ENCODE peak calls at places on chromosomes 12 and 14, in four cellular contexts. One of them, this sample, is unnamed.

GRCh38 chr14:105076805-105077648 is 11.8 kb upstream of the GPR132 start:
- DNase-seq in left ventricle myocardium inferior: no peak
- DNase-seq in WERI-Rb-1: no peak
- DNase-seq in astrocyte of the spinal cord: no peak
- DNase-seq in this sample: no peak

GRCh38 chr12:49821375-49822287 is 6.6 kb downstream of the NCKAP5L start:
- DNase-seq in left ventricle myocardium inferior: no peak
- DNase-seq in WERI-Rb-1: no peak
- DNase-seq in astrocyte of the spinal cord: no peak
- DNase-seq in this sample: no peak

GRCh38 chr14:85444685-85445084 is 85.3 kb upstream of the FLRT2 start:
- DNase-seq in astrocyte of the spinal cord: peak; percentile 70
- DNase-seq in left ventricle myocardium inferior: no peak
- DNase-seq in WERI-Rb-1: no peak
- DNase-seq in this sample: peak; percentile 4

GRCh38 chr12:14924541-14924940 is 13.8 kb downstream of the ERP27 start:
- DNase-seq in astrocyte of the spinal cord: no peak
- DNase-seq in WERI-Rb-1: no peak
- DNase-seq in left ventricle myocardium inferior: no peak
- DNase-seq in this sample: no peak

GRCh38 chr12:120882055-120882555 is 22.1 kb downstream of the SPPL3 start:
- DNase-seq in WERI-Rb-1: no peak
- DNase-seq in astrocyte of the spinal cord: no peak
- DNase-seq in left ventricle myocardium inferior: no peak
- DNase-seq in this sample: no peak

GRCh38 chr14:51185754-51186153 is 54.3 kb upstream of the TMX1 start:
- DNase-seq in left ventricle myocardium inferior: no peak
- DNase-seq in WERI-Rb-1: no peak
- DNase-seq in astrocyte of the spinal cord: no peak
- DNase-seq in this sample: no peak

GRCh38 chr14:37709419-37710195 is 114.2 kb downstream of the TTC6 start:
- DNase-seq in left ventricle myocardium inferior: no peak
- DNase-seq in WERI-Rb-1: no peak
- DNase-seq in astrocyte of the spinal cord: peak; percentile 39
- DNase-seq in this sample: no peak

GRCh38 chr12:65333649-65334048 is 55.2 kb downstream of the MSRB3 start:
- DNase-seq in WERI-Rb-1: no peak
- DNase-seq in left ventricle myocardium inferior: no peak
- DNase-seq in astrocyte of the spinal cord: no peak
- DNase-seq in this sample: no peak

GRCh38 chr14:77337880-77338279 is 17.0 kb downstream of the GSTZ1 start:
- DNase-seq in left ventricle myocardium inferior: no peak
- DNase-seq in astrocyte of the spinal cord: no peak
- DNase-seq in WERI-Rb-1: no peak
- DNase-seq in this sample: no peak

GRCh38 chr12:31728289-31728916 is 418 bp downstream of the AMN1 start:
- DNase-seq in WERI-Rb-1: no peak
- DNase-seq in astrocyte of the spinal cord: no peak
- DNase-seq in left ventricle myocardium inferior: no peak
- DNase-seq in this sample: no peak

GRCh38 chr12:130119241-130119861 is 42.9 kb upstream of the FZD10 start:
- DNase-seq in WERI-Rb-1: no peak
- DNase-seq in astrocyte of the spinal cord: no peak
- DNase-seq in left ventricle myocardium inferior: no peak
- DNase-seq in this sample: no peak

GRCh38 chr12:1830981-1831930 is 10.9 kb downstream of the LRTM2 start:
- DNase-seq in astrocyte of the spinal cord: peak; percentile 54
- DNase-seq in left ventricle myocardium inferior: peak; percentile 33
- DNase-seq in WERI-Rb-1: no peak
- DNase-seq in this sample: peak; percentile 90

GRCh38 chr12:124194521-124195225 is 100.2 kb upstream of the RFLNA start:
- DNase-seq in astrocyte of the spinal cord: no peak
- DNase-seq in WERI-Rb-1: peak; percentile 64
- DNase-seq in left ventricle myocardium inferior: no peak
- DNase-seq in this sample: no peak

GRCh38 chr12:104522985-104523719 is 66.4 kb downstream of the CHST11 start:
- DNase-seq in WERI-Rb-1: no peak
- DNase-seq in left ventricle myocardium inferior: no peak
- DNase-seq in astrocyte of the spinal cord: no peak
- DNase-seq in this sample: no peak

GRCh38 chr12:76558684-76559276 is 791 bp downstream of the OSBPL8 start:
- DNase-seq in left ventricle myocardium inferior: peak; percentile 52
- DNase-seq in WERI-Rb-1: peak; percentile 34
- DNase-seq in astrocyte of the spinal cord: peak; percentile 50
- DNase-seq in this sample: peak; percentile 59

DNA sequence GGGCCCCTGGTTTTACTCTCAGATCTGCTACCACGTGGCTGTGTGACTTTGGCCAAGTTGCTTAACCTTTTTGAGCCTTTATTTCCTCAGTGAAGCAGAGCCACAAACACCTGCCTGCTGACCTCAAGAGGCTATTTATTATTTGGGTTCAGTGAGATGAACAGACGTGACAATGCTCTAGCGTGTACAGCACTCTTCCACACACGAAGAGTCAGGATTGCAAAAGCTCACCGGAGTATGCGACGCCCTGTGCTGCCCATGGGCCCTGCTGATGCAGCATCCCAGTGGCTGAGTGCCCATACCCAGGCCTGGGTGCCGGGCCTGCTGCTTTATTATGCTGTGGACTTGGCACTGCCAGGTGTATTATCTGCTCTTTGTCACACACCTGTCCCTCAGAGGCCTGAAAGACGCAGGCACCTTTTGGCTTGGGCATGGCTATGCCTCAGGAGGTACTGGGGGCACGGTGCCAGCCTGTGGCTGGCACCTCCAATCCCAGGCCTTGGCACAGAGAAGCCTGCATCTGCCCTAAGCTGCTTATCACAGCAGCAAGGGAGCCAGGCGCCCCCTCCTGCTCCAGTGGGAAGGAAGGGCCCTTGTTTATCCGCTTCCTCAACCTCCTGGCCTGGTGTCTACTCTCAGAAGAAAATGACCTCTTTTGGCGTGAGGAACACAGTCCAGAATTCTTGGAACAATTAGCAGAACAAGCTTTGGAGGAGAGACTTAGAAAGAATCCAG is 22.3 kb upstream of the TC2N start:
- DNase-seq in WERI-Rb-1: peak; percentile 21
- DNase-seq in astrocyte of the spinal cord: no peak
- DNase-seq in left ventricle myocardium inferior: no peak
- DNase-seq in this sample: no peak
- TF ChIP-seq CTCF in WERI-Rb-1: peak; percentile 16
- TF ChIP-seq CTCF in astrocyte of the spinal cord: no peak
- TF ChIP-seq CTCF in left ventricle myocardium inferior: no peak
- TF ChIP-seq CTCF in this sample: no peak

GRCh38 chr14:54025661-54026060 is 69.0 kb upstream of the BMP4 start:
- DNase-seq in WERI-Rb-1: peak; percentile 15
- DNase-seq in left ventricle myocardium inferior: no peak
- DNase-seq in astrocyte of the spinal cord: peak; percentile 31
- DNase-seq in this sample: no peak
- TF ChIP-seq CTCF in WERI-Rb-1: peak; percentile 7
- TF ChIP-seq CTCF in left ventricle myocardium inferior: peak; percentile 53
- TF ChIP-seq CTCF in astrocyte of the spinal cord: peak; percentile 43
- TF ChIP-seq CTCF in this sample: no peak

GRCh38 chr14:94374749-94375148 is 13.7 kb downstream of the SERPINA1 start:
- DNase-seq in WERI-Rb-1: no peak
- DNase-seq in astrocyte of the spinal cord: no peak
- DNase-seq in left ventricle myocardium inferior: no peak
- DNase-seq in this sample: no peak

GRCh38 chr14:94368956-94369355 is 19.4 kb downstream of the SERPINA1 start:
- DNase-seq in WERI-Rb-1: no peak
- DNase-seq in left ventricle myocardium inferior: no peak
- DNase-seq in astrocyte of the spinal cord: no peak
- DNase-seq in this sample: no peak

GRCh38 chr14:94370524-94370910 is 17.9 kb downstream of the SERPINA1 start:
- DNase-seq in WERI-Rb-1: no peak
- DNase-seq in astrocyte of the spinal cord: no peak
- DNase-seq in left ventricle myocardium inferior: no peak
- DNase-seq in this sample: no peak

GRCh38 chr14:94373708-94374107 is 14.7 kb downstream of the SERPINA1 start:
- DNase-seq in WERI-Rb-1: no peak
- DNase-seq in left ventricle myocardium inferior: no peak
- DNase-seq in astrocyte of the spinal cord: peak; percentile 96
- DNase-seq in this sample: no peak

GRCh38 chr14:94372021-94372605 is 16.3 kb downstream of the SERPINA1 start:
- DNase-seq in astrocyte of the spinal cord: no peak
- DNase-seq in left ventricle myocardium inferior: no peak
- DNase-seq in WERI-Rb-1: no peak
- DNase-seq in this sample: no peak
- TF ChIP-seq CTCF in astrocyte of the spinal cord: peak; percentile 2
- TF ChIP-seq CTCF in left ventricle myocardium inferior: no peak
- TF ChIP-seq CTCF in WERI-Rb-1: peak; percentile 44
- TF ChIP-seq CTCF in this sample: no peak

GRCh38 chr12:17950898-17951297 is 139.1 kb downstream of the RERGL start:
- DNase-seq in WERI-Rb-1: no peak
- DNase-seq in astrocyte of the spinal cord: no peak
- DNase-seq in left ventricle myocardium inferior: no peak
- DNase-seq in this sample: no peak

GRCh38 chr12:17949558-17950141 is 140.3 kb downstream of the RERGL start:
- DNase-seq in WERI-Rb-1: no peak
- DNase-seq in astrocyte of the spinal cord: no peak
- DNase-seq in left ventricle myocardium inferior: no peak
- DNase-seq in this sample: no peak

GRCh38 chr12:17954788-17955187 is 135.2 kb downstream of the RERGL start:
- DNase-seq in left ventricle myocardium inferior: no peak
- DNase-seq in astrocyte of the spinal cord: no peak
- DNase-seq in WERI-Rb-1: peak; percentile 16
- DNase-seq in this sample: no peak
- TF ChIP-seq CTCF in left ventricle myocardium inferior: no peak
- TF ChIP-seq CTCF in astrocyte of the spinal cord: no peak
- TF ChIP-seq CTCF in WERI-Rb-1: no peak
- TF ChIP-seq CTCF in this sample: no peak

GRCh38 chr12:102736328-102736727 is 180.7 kb downstream of the PAH start:
- DNase-seq in WERI-Rb-1: no peak
- DNase-seq in astrocyte of the spinal cord: no peak
- DNase-seq in left ventricle myocardium inferior: no peak
- DNase-seq in this sample: no peak

GRCh38 chr12:102735104-102735503 is 181.9 kb downstream of the PAH start:
- DNase-seq in left ventricle myocardium inferior: no peak
- DNase-seq in astrocyte of the spinal cord: no peak
- DNase-seq in WERI-Rb-1: no peak
- DNase-seq in this sample: no peak

GRCh38 chr12:102741196-102741595 is 175.8 kb downstream of the PAH start:
- DNase-seq in left ventricle myocardium inferior: no peak
- DNase-seq in astrocyte of the spinal cord: no peak
- DNase-seq in WERI-Rb-1: no peak
- DNase-seq in this sample: no peak

GRCh38 chr12:102740157-102741032 is 176.6 kb downstream of the PAH start:
- DNase-seq in left ventricle myocardium inferior: no peak
- DNase-seq in WERI-Rb-1: no peak
- DNase-seq in astrocyte of the spinal cord: peak; percentile 35
- DNase-seq in this sample: no peak
- TF ChIP-seq CTCF in left ventricle myocardium inferior: peak; percentile 25
- TF ChIP-seq CTCF in WERI-Rb-1: peak; percentile 20
- TF ChIP-seq CTCF in astrocyte of the spinal cord: no peak
- TF ChIP-seq CTCF in this sample: no peak

GRCh38 chr14:92039720-92040430 is at the start of gene TRIP11:
- DNase-seq in left ventricle myocardium inferior: peak; percentile 94
- DNase-seq in WERI-Rb-1: peak; percentile 97
- DNase-seq in astrocyte of the spinal cord: peak; percentile 96
- DNase-seq in this sample: peak; percentile 93
- TF ChIP-seq CTCF in left ventricle myocardium inferior: no peak
- TF ChIP-seq CTCF in WERI-Rb-1: no peak
- TF ChIP-seq CTCF in astrocyte of the spinal cord: no peak
- TF ChIP-seq CTCF in this sample: no peak

GRCh38 chr12:4975574-4975973 is 65.9 kb downstream of the KCNA1 start:
- DNase-seq in astrocyte of the spinal cord: no peak
- DNase-seq in WERI-Rb-1: peak; percentile 73
- DNase-seq in left ventricle myocardium inferior: no peak
- DNase-seq in this sample: peak; percentile 41
- TF ChIP-seq CTCF in astrocyte of the spinal cord: no peak
- TF ChIP-seq CTCF in WERI-Rb-1: peak; percentile 71
- TF ChIP-seq CTCF in left ventricle myocardium inferior: no peak
- TF ChIP-seq CTCF in this sample: no peak

GRCh38 chr14:68084256-68084655 is 264.7 kb downstream of the RAD51B start:
- DNase-seq in left ventricle myocardium inferior: no peak
- DNase-seq in astrocyte of the spinal cord: peak; percentile 41
- DNase-seq in WERI-Rb-1: no peak
- DNase-seq in this sample: no peak
- TF ChIP-seq CTCF in left ventricle myocardium inferior: peak; percentile 15
- TF ChIP-seq CTCF in astrocyte of the spinal cord: peak; percentile 44
- TF ChIP-seq CTCF in WERI-Rb-1: peak; percentile 23
- TF ChIP-seq CTCF in this sample: peak; percentile 21